ENCODE peak calls at places on chromosomes 5 and 9, in four cellular contexts. G is kidney epithelial cell, X is psoas muscle, E is BJ. U is an unnamed sample.

GRCh38 chr5:156835905-156836304 is 14.2 kb upstream of the PPP1R2B start:
- DNase-seq in G (no peak), X (no peak), E (no peak), U (no peak)

GRCh38 chr5:120139039-120139438 is 325.1 kb upstream of the PRR16 start:
- DNase-seq in G (peak; percentile 75), X (no peak), E (peak; percentile 96), U (peak; percentile 83)

GRCh38 chr9:110078626-110079025 is 129.3 kb downstream of the C9orf152 start:
- DNase-seq in E (no peak), G (no peak), X (no peak), U (no peak)

GRCh38 chr5:31193591-31194457 is at the start of gene CDH6:
- DNase-seq in X (no peak), G (peak; percentile 60), E (no peak), U (no peak)

GRCh38 chr5:143106175-143106574 is 297.3 kb downstream of the NR3C1 start:
- DNase-seq in E (no peak), G (peak; percentile 25), X (peak; percentile 13), U (no peak)

GRCh38 chr5:115767424-115767823 is 49.0 kb downstream of the CDO1 start:
- DNase-seq in X (no peak), E (no peak), G (no peak), U (no peak)

GRCh38 chr9:96447406-96447805 is 2.6 kb upstream of the HABP4 start:
- DNase-seq in G (no peak), E (no peak), X (no peak), U (no peak)

GRCh38 chr5:135239461-135240282 is 159.4 kb downstream of the MACROH2A1 start:
- DNase-seq in G (no peak), X (no peak), E (no peak), U (no peak)

GRCh38 chr9:88011005-88011766 is 36.9 kb upstream of the CDK20 start:
- DNase-seq in X (no peak), G (no peak), E (no peak), U (no peak)

GRCh38 chr5:141733198-141733597 is 51.2 kb upstream of the ARAP3 start:
- DNase-seq in G (no peak), E (no peak), X (no peak), U (no peak)
- H3K4me3 ChIP-seq in G (no peak overlapping the region), E (no peak overlapping the region), X (no peak overlapping the region), U (no peak overlapping the region)

GRCh38 chr9:89495824-89496555 is 1.9 kb downstream of the SEMA4D start:
- DNase-seq in G (no peak), X (no peak), E (no peak), U (no peak)
- H3K4me3 ChIP-seq in G (no peak overlapping the region), X (peak overlapping the region; percentile 79), E (no peak overlapping the region), U (no peak overlapping the region)

GRCh38 chr9:76404401-76404800 is 10.2 kb upstream of the RFK start:
- DNase-seq in X (no peak), G (no peak), E (no peak), U (no peak)

GRCh38 chr9:76401176-76401575 is 7.0 kb upstream of the RFK start:
- DNase-seq in X (no peak), G (no peak), E (no peak), U (no peak)

GRCh38 chr9:76401580-76402354 is 7.5 kb upstream of the RFK start:
- DNase-seq in G (no peak), X (no peak), E (no peak), U (no peak)

GRCh38 chr9:76400534-76401096 is 6.4 kb upstream of the RFK start:
- DNase-seq in E (no peak), X (no peak), G (no peak), U (no peak)

GRCh38 chr9:76403352-76403751 is 9.1 kb upstream of the RFK start:
- DNase-seq in G (peak; percentile 25), X (no peak), E (peak; percentile 47), U (peak; percentile 64)
- H3K4me3 ChIP-seq in G (no peak overlapping the region), X (no peak overlapping the region), E (no peak overlapping the region), U (no peak overlapping the region)

DNA sequence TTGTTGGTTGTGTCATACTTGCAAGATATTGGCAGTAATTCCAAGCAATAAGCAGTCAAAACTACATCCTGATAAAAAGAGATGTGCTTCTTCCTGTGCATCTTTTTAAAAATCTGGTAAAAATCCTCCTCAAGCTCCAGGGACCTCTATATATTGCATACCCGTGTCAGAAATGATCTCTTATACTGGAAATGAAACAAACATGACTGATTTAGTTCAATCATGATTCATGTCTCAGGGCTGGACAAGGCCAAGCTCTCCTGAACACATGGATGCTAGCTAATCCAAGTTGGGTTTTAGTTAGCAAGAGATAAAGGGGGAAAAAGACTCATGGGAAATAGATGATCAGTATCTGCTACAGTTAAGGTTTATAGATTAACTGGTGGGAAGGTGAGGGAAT is 69.3 kb downstream of the CCDC192 start:
- DNase-seq in E (no peak), G (no peak), X (no peak), U (no peak)
- H3K4me3 ChIP-seq in E (no peak overlapping the region), G (no peak overlapping the region), X (no peak overlapping the region), U (no peak overlapping the region)